ENCODE peak calls at places on chromosomes 16 and 17, in six cellular contexts. X, B, V, C, E and T are unnamed samples.

GRCh38 chr17:31004160-31004559 is 33.3 kb downstream of the RNF135 start:
- DNase-seq in B (no peak), C (no peak), X (no peak), V (no peak), E (no peak), T (no peak)

GRCh38 chr16:25212636-25213035 is 4.1 kb upstream of the AQP8 start:
- DNase-seq in B (no peak), E (no peak), V (no peak), X (no peak), C (no peak), T (no peak)

GRCh38 chr17:51734462-51734861 is 424.1 kb downstream of the CA10 start:
- DNase-seq in V (no peak), B (no peak), E (no peak), C (no peak), X (peak), T (no peak)

GRCh38 chr16:29686740-29687327 is 7.9 kb downstream of the QPRT start:
- DNase-seq in V (no peak), C (no peak), X (no peak), B (no peak), E (no peak), T (no peak)

GRCh38 chr17:69870091-69870530 is 204.9 kb upstream of the KCNJ16 start:
- DNase-seq in B (peak), V (no peak), C (peak), E (peak), X (no peak), T (peak)

GRCh38 chr16:55512941-55513340 is 4.1 kb downstream of the LPCAT2 start:
- DNase-seq in C (no peak), V (no peak), B (no peak), E (no peak), X (no peak), T (no peak)

GRCh38 chr16:23676924-23677480 is 1.7 kb upstream of the PLK1 start:
- DNase-seq in X (no peak), B (no peak), V (no peak), E (peak), C (no peak), T (no peak)

GRCh38 chr16:57938936-57939871 is 31.7 kb downstream of the CNGB1 start:
- DNase-seq in E (peak), C (no peak), B (peak), X (no peak), V (no peak), T (peak)

GRCh38 chr17:80861892-80862291 is 129.7 kb upstream of the CHMP6 start:
- DNase-seq in V (peak), E (peak), X (peak), B (peak), C (no peak), T (peak)

GRCh38 chr16:27311897-27312303 is 1.9 kb upstream of the IL4R start:
- DNase-seq in C (no peak), V (no peak), B (no peak), X (no peak), E (no peak), T (no peak)

GRCh38 chr17:82503728-82504308 is 15.7 kb upstream of the FOXK2 start:
- DNase-seq in C (no peak), V (no peak), X (no peak), B (no peak), E (no peak), T (no peak)

GRCh38 chr16:15639061-15639568 is 3.8 kb downstream of the MARF1 start:
- DNase-seq in X (no peak), B (no peak), C (no peak), E (no peak), V (no peak), T (no peak)

GRCh38 chr17:1024076-1024475 is 27.1 kb downstream of the TIMM22 start:
- DNase-seq in E (no peak), B (no peak), V (no peak), X (no peak), C (no peak), T (no peak)

GRCh38 chr16:1181715-1182671 is 29.1 kb downstream of the CACNA1H start:
- DNase-seq in B (peak), X (no peak), C (no peak), V (no peak), E (peak), T (peak)

GRCh38 chr16:81790772-81791171 is 11.7 kb downstream of the PLCG2 start:
- DNase-seq in V (no peak), X (no peak), E (no peak), B (no peak), C (no peak), T (no peak)

GRCh38 chr17:18267927-18268711 is 7.7 kb downstream of the MIEF2 start:
- DNase-seq in V (no peak), X (no peak), E (peak), C (no peak), B (peak), T (peak)

GRCh38 chr16:68563631-68564366 is 24.7 kb downstream of the ZFP90 start:
- DNase-seq in X (no peak), E (no peak), V (no peak), B (peak), C (no peak), T (peak)

GRCh38 chr17:82297280-82297803 is 20.1 kb downstream of the CD7 start:
- DNase-seq in C (no peak), B (peak), X (peak), E (peak), V (peak), T (peak)

GRCh38 chr16:3094289-3095027 is 4.6 kb downstream of the ZSCAN10 start:
- DNase-seq in E (peak), X (no peak), B (peak), C (no peak), V (peak), T (peak)

GRCh38 chr17:81256616-81257015 is 17.5 kb downstream of the NDUFAF8 start:
- DNase-seq in B (no peak), X (no peak), V (no peak), E (peak), C (no peak), T (peak)

GRCh38 chr17:80835816-80836657 is 155.6 kb upstream of the CHMP6 start:
- DNase-seq in C (no peak), X (no peak), V (no peak), B (no peak), E (no peak), T (no peak)

GRCh38 chr17:74089869-74090464 is 113.5 kb upstream of the RPL38 start:
- DNase-seq in X (peak), B (peak), E (peak), V (no peak), C (peak), T (peak)

GRCh38 chr16:11452746-11453344 is 107.6 kb downstream of the RMI2 start:
- DNase-seq in V (no peak), C (no peak), X (no peak), B (no peak), E (no peak), T (no peak)

GRCh38 chr17:28178800-28179199 is 136.3 kb downstream of the NLK start:
- DNase-seq in C (no peak), V (no peak), X (no peak), E (peak), B (no peak), T (no peak)

GRCh38 chr17:82007495-82008257 is 15.0 kb downstream of the CENPX start:
- DNase-seq in V (no peak), B (peak), X (no peak), C (no peak), E (no peak), T (no peak)

GRCh38 chr17:53032861-53033271 is 789.9 kb upstream of the KIF2B start:
- DNase-seq in B (peak), V (no peak), E (peak), X (no peak), C (peak), T (peak)